ENCODE peak calls at places on chromosomes 6 and 20, in four cellular contexts. M is NCI-H748 treated with DMSO at 0.1 percent for 48 hours, H is NCI-H1417, C is T-helper 9 cell. D is an unnamed sample.

GRCh38 chr6:150693404-150693803 is 93.7 kb downstream of the PLEKHG1 start:
- DNase-seq in M (no peak), H (no peak), C (no peak), D (no peak)

GRCh38 chr6:14037402-14038277 is 79.9 kb upstream of the CD83 start:
- DNase-seq in C (no peak), H (no peak), M (peak), D (no peak)

GRCh38 chr6:14200047-14200446 is 82.5 kb downstream of the CD83 start:
- DNase-seq in H (no peak), M (no peak), C (no peak), D (no peak)

GRCh38 chr20:4702562-4703280 is 19.0 kb upstream of the PRND start:
- DNase-seq in H (no peak), M (no peak), C (no peak), D (no peak)

GRCh38 chr6:29748391-29749352 is 25.4 kb downstream of the HLA-F start:
- DNase-seq in H (peak), C (peak), M (peak), D (peak)

GRCh38 chr20:40506567-40506966 is 182.5 kb downstream of the MAFB start:
- DNase-seq in M (no peak), H (no peak), C (no peak), D (no peak)

GRCh38 chr20:46132705-46133120 is 14.6 kb downstream of the CD40 start:
- DNase-seq in C (peak), M (peak), H (peak), D (peak)

GRCh38 chr6:155091756-155092155 is 96.6 kb downstream of the TIAM2 start:
- DNase-seq in H (no peak), M (no peak), C (no peak), D (no peak)

GRCh38 chr20:49340161-49340966 is 62.5 kb upstream of the ZNFX1 start:
- DNase-seq in H (no peak), C (no peak), M (no peak), D (no peak)

GRCh38 chr20:17897566-17898307 is 70.9 kb downstream of the SNX5 start:
- DNase-seq in H (no peak), C (no peak), M (no peak), D (no peak)

GRCh38 chr20:58753267-58753928 is 60.8 kb downstream of the NPEPL1 start:
- DNase-seq in M (no peak), H (peak), C (no peak), D (no peak)

GRCh38 chr20:34861386-34862084 is 11.1 kb downstream of the GGT7 start:
- DNase-seq in M (no peak), C (no peak), H (peak), D (no peak)

GRCh38 chr20:11499235-11499634 is 418.5 kb upstream of the BTBD3 start:
- DNase-seq in M (no peak), H (no peak), C (no peak), D (no peak)

GRCh38 chr6:22826961-22827360 is 257.6 kb downstream of the HDGFL1 start:
- DNase-seq in M (no peak), H (no peak), C (no peak), D (no peak)

GRCh38 chr6:133504761-133505160 is 263.6 kb downstream of the EYA4 start:
- DNase-seq in M (no peak), C (no peak), H (no peak), D (no peak)

GRCh38 chr6:134835998-134836397 is 113.9 kb downstream of the ALDH8A1 start:
- DNase-seq in C (no peak), M (no peak), H (peak), D (no peak)

GRCh38 chr20:38673731-38674177 is 50.5 kb upstream of the SLC32A1 start:
- DNase-seq in M (no peak), H (peak), C (no peak), D (no peak)

GRCh38 chr20:46361386-46361785 is 45.0 kb downstream of the ELMO2 start:
- DNase-seq in C (peak), M (no peak), H (no peak), D (no peak)

GRCh38 chr6:144283781-144284473 is 1.2 kb upstream of the UTRN start:
- DNase-seq in C (no peak), M (no peak), H (peak), D (no peak)

GRCh38 chr6:142292191-142292924 is 9.4 kb upstream of the ADGRG6 start:
- DNase-seq in H (no peak), C (no peak), M (no peak), D (no peak)

GRCh38 chr20:38342196-38342595 is 4.1 kb upstream of the LBP start:
- DNase-seq in C (no peak), H (no peak), M (no peak), D (no peak)

GRCh38 chr6:169292340-169293124 is 38.9 kb upstream of the THBS2 start:
- DNase-seq in C (no peak), M (no peak), H (no peak), D (no peak)

GRCh38 chr6:34362909-34363713 is 29.4 kb downstream of the NUDT3 start:
- DNase-seq in M (no peak), C (no peak), H (no peak), D (no peak)

GRCh38 chr6:34284563-34285545 is 36.0 kb upstream of the SMIM29 start:
- DNase-seq in H (no peak), M (no peak), C (no peak), D (no peak)

GRCh38 chr6:80132942-80133517 is 26.6 kb downstream of the BCKDHB start:
- DNase-seq in C (no peak), M (peak), H (peak), D (peak)

GRCh38 chr20:38706482-38706881 is 17.8 kb upstream of the SLC32A1 start:
- DNase-seq in C (no peak), M (no peak), H (peak), D (no peak)